ENCODE peak calls at places on chromosome 20, in four cellular contexts. B is HepG2, D is IMR-90, T is K562. G is an unnamed sample.

GRCh38 chr20:34637245-34638185 is 39.4 kb downstream of the PIGU start:
- DNase-seq in D (peak), T (no peak), B (peak), G (no peak)

GRCh38 chr20:10228330-10228729 is 9.7 kb downstream of the SNAP25 start:
- DNase-seq in B (peak), T (no peak), D (no peak), G (no peak)

GRCh38 chr20:12762725-12763124 is 246.0 kb upstream of the SPTLC3 start:
- DNase-seq in D (no peak), B (no peak), T (no peak), G (no peak)

GRCh38 chr20:14012671-14013070 is 17.4 kb downstream of the MACROD2 start:
- DNase-seq in T (no peak), D (no peak), B (no peak), G (no peak)

GRCh38 chr20:35820715-35821114 is 48.9 kb downstream of the PHF20 start:
- DNase-seq in T (no peak), D (peak), B (no peak), G (no peak)

GRCh38 chr20:58179432-58180099 is 48.9 kb downstream of the ANKRD60 start:
- DNase-seq in D (no peak), T (peak), B (peak), G (peak)

GRCh38 chr20:32896521-32897280 is 38.0 kb downstream of the EFCAB8 start:
- DNase-seq in B (no peak), T (no peak), D (no peak), G (no peak)

GRCh38 chr20:4369798-4370124 is 351.9 kb upstream of the PRND start:
- DNase-seq in T (no peak), B (no peak), D (no peak), G (no peak)

GRCh38 chr20:11582073-11582472 is 335.6 kb upstream of the BTBD3 start:
- DNase-seq in T (no peak), B (no peak), D (no peak), G (no peak)

GRCh38 chr20:60862601-60863000 is 389.5 kb upstream of the CDH4 start:
- DNase-seq in D (no peak), T (no peak), B (no peak), G (no peak)

GRCh38 chr20:64083380-64084208 is 604 bp downstream of the LKAAEAR1 start:
- DNase-seq in D (peak), T (peak), B (peak), G (peak)

GRCh38 chr20:46213946-46214830 is 94.1 kb downstream of the CDH22 start:
- DNase-seq in T (no peak), D (no peak), B (no peak), G (no peak)

GRCh38 chr20:36399147-36399968 is 93.2 kb downstream of the DLGAP4 start:
- DNase-seq in D (peak), T (peak), B (peak), G (peak)

GRCh38 chr20:64151634-64152530 is 12.4 kb upstream of the MYT1 start:
- DNase-seq in T (no peak), D (peak), B (peak), G (no peak)

GRCh38 chr20:48800227-48800626 is 27.6 kb downstream of the PREX1 start:
- DNase-seq in T (no peak), D (no peak), B (no peak), G (no peak)

GRCh38 chr20:54364365-54364764 is 111.0 kb upstream of the DOK5 start:
- DNase-seq in T (no peak), D (no peak), B (no peak), G (no peak)

GRCh38 chr20:10313215-10313614 is 94.6 kb downstream of the SNAP25 start:
- DNase-seq in T (no peak), B (no peak), D (no peak), G (no peak)

GRCh38 chr20:25310921-25311728 is 63.2 kb downstream of the PYGB start:
- DNase-seq in B (peak), D (peak), T (no peak), G (no peak)

GRCh38 chr20:44597516-44597915 is 15.1 kb downstream of the PKIG start:
- DNase-seq in D (no peak), B (no peak), T (no peak), G (no peak)

GRCh38 chr20:9407805-9408421 is 106.5 kb upstream of the LAMP5 start:
- DNase-seq in D (peak), B (peak), T (peak), G (peak)

GRCh38 chr20:40319741-40320499 is 369.1 kb downstream of the MAFB start:
- DNase-seq in B (no peak), T (no peak), D (no peak), G (no peak)

GRCh38 chr20:4929686-4930397 is 71.5 kb downstream of the SLC23A2 start:
- DNase-seq in T (no peak), D (peak), B (no peak), G (no peak)

GRCh38 chr20:17525650-17526049 is 5.5 kb downstream of the BFSP1 start:
- DNase-seq in T (peak), D (no peak), B (peak), G (peak)

GRCh38 chr20:63737940-63738686 is 1.5 kb upstream of the SLC2A4RG start:
- DNase-seq in B (peak), T (peak), D (no peak), G (no peak)

GRCh38 chr20:21564127-21564773 is 50.4 kb upstream of the NKX2-2 start:
- DNase-seq in T (no peak), D (no peak), B (peak), G (no peak)

GRCh38 chr20:50070361-50070760 is 42.6 kb downstream of the UBE2V1 start:
- DNase-seq in B (peak), T (no peak), D (no peak), G (no peak)

GRCh38 chr20:62148908-62149314 is 5.3 kb downstream of the SS18L1 start:
- DNase-seq in D (no peak), B (peak), T (no peak), G (no peak)

GRCh38 chr20:23050847-23051627 is 1.6 kb upstream of the THBD start:
- DNase-seq in D (peak), T (peak), B (no peak), G (peak)

GRCh38 chr20:53981752-53982437 is 88.5 kb downstream of the BCAS1 start:
- DNase-seq in T (no peak), B (no peak), D (no peak), G (no peak)

GRCh38 chr20:10634683-10635411 is 39.0 kb downstream of the JAG1 start:
- DNase-seq in B (no peak), T (no peak), D (peak), G (no peak)

GRCh38 chr20:10360878-10361277 is 73.1 kb downstream of the MKKS start:
- DNase-seq in B (no peak), T (no peak), D (no peak), G (no peak)

GRCh38 chr20:62782149-62782892 is 14.0 kb upstream of the MRGBP start:
- DNase-seq in T (no peak), D (no peak), B (peak), G (no peak)

GRCh38 chr20:18412202-18412901 is 54.5 kb downstream of the DZANK1 start:
- DNase-seq in T (no peak), D (no peak), B (no peak), G (no peak)

GRCh38 chr20:20668639-20669038 is 43.8 kb downstream of the RALGAPA2 start:
- DNase-seq in B (no peak), D (no peak), T (no peak), G (no peak)

GRCh38 chr20:48467622-48468021 is 360.2 kb downstream of the PREX1 start:
- DNase-seq in B (no peak), T (peak), D (no peak), G (no peak)

GRCh38 chr20:37852666-37853065 is 50.3 kb upstream of the VSTM2L start:
- DNase-seq in B (no peak), D (peak), T (no peak), G (no peak)

GRCh38 chr20:37848706-37849105 is 54.2 kb upstream of the VSTM2L start:
- DNase-seq in B (no peak), D (no peak), T (no peak), G (no peak)

GRCh38 chr20:37849169-37849568 is 53.8 kb upstream of the VSTM2L start:
- DNase-seq in D (no peak), T (peak), B (no peak), G (no peak)

GRCh38 chr20:37853823-37854375 is 49.0 kb upstream of the VSTM2L start:
- DNase-seq in D (no peak), B (no peak), T (no peak), G (no peak)

GRCh38 chr20:37850724-37851123 is 52.2 kb upstream of the VSTM2L start:
- DNase-seq in T (peak), D (peak), B (no peak), G (no peak)
- TF ChIP-seq MAZ in T (peak), D (no peak), B (no peak), G (no peak)

GRCh38 chr20:15925376-15925775 is 647.9 kb downstream of the KIF16B start:
- DNase-seq in B (no peak), T (no peak), D (no peak), G (no peak)

GRCh38 chr20:15931897-15932296 is 641.4 kb downstream of the KIF16B start:
- DNase-seq in B (no peak), T (no peak), D (no peak), G (no peak)

GRCh38 chr20:15927893-15928650 is 645.2 kb downstream of the KIF16B start:
- DNase-seq in T (no peak), B (no peak), D (no peak), G (no peak)

GRCh38 chr20:15928946-15929345 is 644.3 kb downstream of the KIF16B start:
- DNase-seq in B (no peak), T (no peak), D (no peak), G (no peak)

DNA sequence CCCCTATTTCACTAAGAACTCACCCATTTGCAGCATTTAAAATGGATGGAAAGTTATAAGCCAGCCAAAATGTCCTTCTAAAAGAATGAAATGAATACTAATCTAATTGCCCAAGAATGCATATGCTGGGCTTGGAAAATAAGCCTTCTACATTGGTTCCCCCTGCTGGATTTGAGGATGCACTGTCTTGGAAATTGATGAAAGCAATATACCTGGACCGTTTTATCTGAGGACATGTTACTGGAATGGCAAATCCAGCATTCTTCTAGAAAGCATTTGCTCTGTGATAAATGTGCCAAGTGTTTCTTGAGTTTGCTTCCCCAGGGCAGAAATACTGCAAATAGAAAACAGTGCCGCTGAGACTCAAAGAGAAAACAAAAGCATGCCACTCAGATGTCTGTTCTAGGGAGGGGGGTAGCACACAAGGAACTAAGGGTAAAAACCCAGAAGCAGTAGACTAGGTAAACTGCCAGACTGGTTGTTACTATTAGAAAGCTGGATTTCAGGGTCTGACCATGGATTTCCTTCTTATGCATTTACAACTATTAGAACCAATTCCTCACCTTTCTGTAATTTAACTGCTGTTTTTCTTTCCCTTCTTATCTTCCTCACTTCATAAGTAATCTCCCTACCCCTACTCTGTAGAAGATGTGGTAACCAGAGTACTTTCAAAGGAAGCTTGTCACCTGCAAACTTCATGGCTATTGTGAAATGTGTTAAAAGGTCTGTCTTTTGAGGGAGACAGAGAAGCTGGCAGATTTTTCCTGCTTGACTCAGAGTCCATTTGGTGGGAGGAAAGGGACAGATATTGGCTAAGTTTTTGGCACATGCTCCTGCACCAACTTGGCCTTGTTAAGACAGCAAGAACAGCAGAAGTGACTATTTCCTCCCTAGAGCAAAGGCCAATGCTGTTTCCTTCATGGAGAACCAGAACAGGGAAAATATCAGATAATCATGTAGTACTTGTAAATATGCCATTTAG is 642.6 kb downstream of the KIF16B start:
- DNase-seq in D (peak), T (no peak), B (peak), G (peak)
- TF ChIP-seq MAZ in D (no peak), T (no peak), B (no peak), G (no peak)

GRCh38 chr20:6588296-6588695 is 179.2 kb upstream of the BMP2 start:
- DNase-seq in D (peak), B (no peak), T (no peak), G (no peak)
- TF ChIP-seq MAZ in D (no peak), B (no peak), T (no peak), G (no peak)

GRCh38 chr20:47315339-47315662 is 41.2 kb downstream of the ZMYND8 start:
- DNase-seq in B (no peak), T (no peak), D (peak), G (no peak)
- TF ChIP-seq MAZ in B (no peak), T (no peak), D (no peak), G (no peak)

GRCh38 chr20:37516697-37517370 is 4.2 kb upstream of the NNAT start:
- DNase-seq in T (no peak), B (no peak), D (peak), G (no peak)
- TF ChIP-seq MAZ in T (no peak), B (no peak), D (peak), G (no peak)

GRCh38 chr20:2300002-2300401 is 4.2 kb downstream of the TGM3 start:
- DNase-seq in D (no peak), T (no peak), B (no peak), G (no peak)

GRCh38 chr20:2299301-2299700 is 3.5 kb downstream of the TGM3 start:
- DNase-seq in T (no peak), B (no peak), D (no peak), G (peak)

GRCh38 chr20:2296545-2297351 is 947 bp downstream of the TGM3 start:
- DNase-seq in T (no peak), D (no peak), B (no peak), G (no peak)

GRCh38 chr20:2297352-2297717 is 1.5 kb downstream of the TGM3 start:
- DNase-seq in T (no peak), D (no peak), B (no peak), G (no peak)

GRCh38 chr20:2298116-2298515 is 2.3 kb downstream of the TGM3 start:
- DNase-seq in D (no peak), T (no peak), B (no peak), G (no peak)
- TF ChIP-seq MAZ in D (no peak), T (no peak), B (no peak), G (no peak)